ENCODE peak calls at places on chromosomes 5 and 9, in eight cellular contexts. S, L, G, N, M, H, U and Z are unnamed samples.
A peak's percentile ranks its signal among the peaks of the same experiment; 100 is the strongest.

GRCh38 chr9:8961186-8961666 is 1161.6 kb upstream of the DMAC1 start:
- DNase-seq in L (peak; percentile 92), U (no peak), G (no peak), H (no peak), S (no peak), N (no peak), M (no peak), Z (no peak)

GRCh38 chr9:123928471-123929176 is 1.3 kb downstream of the DENND1A start:
- DNase-seq in S (no peak), L (peak; percentile 69), M (no peak), G (no peak), N (peak; percentile 10), U (no peak), H (no peak), Z (no peak)

GRCh38 chr5:171308453-171309275 is at the start of gene TLX3:
- DNase-seq in H (no peak), U (no peak), L (no peak), M (no peak), G (peak; percentile 93), N (no peak), S (no peak), Z (no peak)

GRCh38 chr9:111704503-111704902 is 43.1 kb downstream of the GNG10 start:
- DNase-seq in L (no peak), N (no peak), U (no peak), H (no peak), S (no peak), M (no peak), G (no peak), Z (no peak)

GRCh38 chr5:11904270-11904906 is at the start of gene CTNND2:
- DNase-seq in M (no peak), G (peak; percentile 53), N (no peak), U (no peak), L (no peak), S (peak; percentile 77), H (no peak), Z (no peak)

GRCh38 chr9:85941966-85942912 is 1.3 kb downstream of the NAA35 start:
- DNase-seq in L (peak; percentile 11), S (no peak), M (no peak), H (no peak), N (no peak), U (no peak), G (no peak), Z (no peak)

GRCh38 chr5:122858451-122858850 is 13.0 kb downstream of the SNX24 start:
- DNase-seq in H (no peak), M (no peak), S (no peak), N (no peak), G (no peak), U (no peak), L (peak; percentile 31), Z (no peak)

GRCh38 chr9:96877269-96877668 is 23.0 kb upstream of the ZNF782 start:
- DNase-seq in U (no peak), G (no peak), H (no peak), N (no peak), L (no peak), S (no peak), M (no peak), Z (no peak)

GRCh38 chr9:95171001-95171400 is 146.5 kb downstream of the FANCC start:
- DNase-seq in G (no peak), L (peak; percentile 45), M (no peak), H (no peak), N (no peak), S (no peak), U (no peak), Z (no peak)

GRCh38 chr9:35679766-35680330 is 6.1 kb downstream of the CA9 start:
- DNase-seq in S (no peak), N (no peak), H (no peak), G (no peak), U (no peak), L (no peak), M (no peak), Z (no peak)

GRCh38 chr5:57749396-57749795 is 266.8 kb upstream of the ACTBL2 start:
- DNase-seq in M (no peak), S (no peak), H (no peak), L (peak; percentile 72), U (no peak), G (no peak), N (no peak), Z (no peak)